ENCODE peak calls at places on chromosomes 13 and 19, in eight cellular contexts. Y is GM13977, S is vagina, X is body of pancreas, I is activated B cell treated with CpG ODN at 0.5 μM for 24 hours, V is astrocyte of the spinal cord, C is fibroblast of mammary gland, F is astrocyte. D is an unnamed sample.

GRCh38 chr13:30026093-30026492 is 175.7 kb upstream of the UBL3 start:
- DNase-seq in Y (no peak), I (no peak), F (peak; percentile 86), X (no peak), V (peak; percentile 83), C (peak; percentile 99), S (no peak), D (no peak)

GRCh38 chr19:48659768-48660167 is 13.0 kb downstream of the NTN5 start:
- DNase-seq in Y (peak; percentile 72), V (no peak), I (no peak), F (no peak), X (no peak), C (peak; percentile 20), S (no peak), D (peak; percentile 59)

GRCh38 chr13:32585625-32586021 is 629 bp upstream of the PDS5B start:
- DNase-seq in F (peak; percentile 49), X (peak; percentile 13), Y (no peak), S (no peak), C (no peak), V (no peak), I (peak; percentile 16), D (no peak)

GRCh38 chr13:32861304-32861703 is 154.9 kb upstream of the KL start:
- DNase-seq in F (no peak), C (no peak), X (no peak), V (no peak), S (no peak), Y (no peak), I (no peak), D (no peak)

GRCh38 chr19:55857149-55857548 is 20.8 kb downstream of the NLRP4 start:
- DNase-seq in I (no peak), F (no peak), S (no peak), Y (no peak), V (no peak), C (no peak), X (no peak), D (no peak)

GRCh38 chr13:27168086-27168485 is 3.5 kb downstream of the USP12 start:
- DNase-seq in F (no peak), V (no peak), C (no peak), X (peak; percentile 38), Y (no peak), S (no peak), I (no peak), D (no peak)

GRCh38 chr13:111116830-111117229 is 1.7 kb downstream of the ARHGEF7 start:
- DNase-seq in F (no peak), I (no peak), X (no peak), V (no peak), S (no peak), Y (no peak), C (peak; percentile 76), D (no peak)

GRCh38 chr13:48783181-48783630 is 129.5 kb downstream of the CYSLTR2 start:
- DNase-seq in S (no peak), V (peak; percentile 94), X (peak; percentile 54), F (peak; percentile 85), Y (no peak), I (no peak), C (peak; percentile 100), D (no peak)

GRCh38 chr19:47813995-47814328 is 7.8 kb upstream of the CRX start:
- DNase-seq in C (no peak), V (no peak), I (no peak), F (no peak), S (no peak), X (no peak), Y (no peak), D (no peak)

GRCh38 chr13:67231481-67231940 is 1.4 kb upstream of the PCDH9 start:
- DNase-seq in I (no peak), C (no peak), Y (no peak), X (no peak), F (peak; percentile 2), V (no peak), S (no peak), D (no peak)

GRCh38 chr19:14383898-14384669 is 2.8 kb downstream of the ADGRE5 start:
- DNase-seq in S (no peak), C (peak; percentile 57), Y (peak; percentile 71), X (no peak), I (peak; percentile 55), V (peak; percentile 34), F (peak; percentile 36), D (peak; percentile 76)

GRCh38 chr13:51769455-51770127 is 34.4 kb downstream of the DHRS12 start:
- DNase-seq in I (no peak), C (peak; percentile 52), X (peak; percentile 90), S (no peak), F (no peak), Y (no peak), V (no peak), D (no peak)

DNA sequence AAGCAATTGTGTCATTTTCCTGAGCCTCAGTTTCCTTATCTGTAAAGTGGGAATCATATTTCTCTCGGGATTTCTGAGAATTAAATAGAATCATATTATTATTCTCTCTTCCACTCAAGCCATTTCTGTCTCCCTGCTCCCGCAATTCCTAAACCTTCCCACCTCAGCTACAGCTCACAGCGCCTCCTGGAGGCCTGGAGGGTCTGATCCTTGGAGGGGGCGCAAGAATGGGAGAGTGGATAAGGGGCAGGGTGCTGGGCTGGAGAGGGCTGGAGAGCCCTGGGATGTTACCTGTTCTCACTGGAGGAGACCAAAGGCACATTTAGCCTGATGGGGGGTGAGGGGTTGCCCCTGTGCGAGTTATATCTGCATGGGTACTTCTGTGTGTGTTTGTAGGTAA is 31.1 kb upstream of the CYP2S1 start:
- DNase-seq in S (no peak), I (no peak), Y (no peak), F (no peak), V (no peak), X (no peak), C (no peak), D (no peak)
- TF ChIP-seq CTCF in S (no peak), I (no peak), Y (peak; percentile 27), F (no peak), V (peak; percentile 10), X (no peak), C (peak; percentile 7), D (no peak)

GRCh38 chr19:2207008-2207407 is 29.1 kb downstream of the PLEKHJ1 start:
- DNase-seq in X (no peak), V (no peak), C (no peak), I (no peak), Y (no peak), F (no peak), S (no peak), D (no peak)
- TF ChIP-seq CTCF in X (no peak), V (no peak), C (no peak), I (no peak), Y (no peak), F (no peak), S (no peak), D (no peak)

GRCh38 chr19:33217881-33218280 is 7.8 kb downstream of the SLC7A10 start:
- DNase-seq in X (no peak), Y (no peak), I (no peak), C (no peak), F (no peak), V (no peak), S (no peak), D (no peak)

GRCh38 chr19:33221641-33222040 is 4.0 kb downstream of the SLC7A10 start:
- DNase-seq in V (peak; percentile 14), S (no peak), C (peak; percentile 25), I (no peak), F (peak; percentile 20), Y (no peak), X (no peak), D (no peak)

GRCh38 chr19:33220115-33220514 is 5.5 kb downstream of the SLC7A10 start:
- DNase-seq in C (no peak), V (no peak), S (no peak), F (no peak), I (no peak), X (no peak), Y (no peak), D (no peak)

GRCh38 chr19:33220735-33221134 is 4.9 kb downstream of the SLC7A10 start:
- DNase-seq in C (no peak), I (no peak), X (no peak), V (no peak), Y (no peak), F (no peak), S (no peak), D (no peak)

GRCh38 chr19:33219261-33219812 is 6.3 kb downstream of the SLC7A10 start:
- DNase-seq in C (no peak), I (no peak), V (peak; percentile 76), X (no peak), S (no peak), Y (no peak), F (peak; percentile 81), D (no peak)
- TF ChIP-seq CTCF in C (peak; percentile 10), I (no peak), V (peak; percentile 54), X (no peak), S (no peak), Y (peak; percentile 29), F (peak; percentile 24), D (no peak)

GRCh38 chr19:6272411-6272791 is 7.4 kb downstream of the MLLT1 start:
- DNase-seq in I (no peak), Y (peak; percentile 10), F (no peak), C (peak; percentile 17), S (no peak), V (peak; percentile 29), X (no peak), D (no peak)
- TF ChIP-seq CTCF in I (no peak), Y (no peak), F (no peak), C (no peak), S (no peak), V (no peak), X (no peak), D (no peak)

GRCh38 chr13:44303681-44304432 is 69.8 kb upstream of the SERP2 start:
- DNase-seq in I (no peak), X (peak; percentile 62), S (peak; percentile 55), F (no peak), C (peak; percentile 33), Y (no peak), V (no peak), D (no peak)

GRCh38 chr13:44302233-44302632 is 71.4 kb upstream of the SERP2 start:
- DNase-seq in F (peak; percentile 86), X (no peak), C (peak; percentile 96), V (no peak), S (peak; percentile 19), I (no peak), Y (no peak), D (no peak)

GRCh38 chr13:44304433-44304725 is 69.2 kb upstream of the SERP2 start:
- DNase-seq in S (no peak), C (no peak), X (no peak), I (no peak), V (no peak), Y (no peak), F (no peak), D (no peak)

GRCh38 chr13:44301639-44302015 is 72.0 kb upstream of the SERP2 start:
- DNase-seq in S (peak; percentile 46), V (no peak), X (no peak), I (no peak), Y (no peak), F (no peak), C (no peak), D (no peak)

GRCh38 chr13:44302948-44303575 is 70.6 kb upstream of the SERP2 start:
- DNase-seq in V (no peak), I (no peak), X (no peak), Y (no peak), F (peak; percentile 87), C (peak; percentile 82), S (no peak), D (no peak)
- TF ChIP-seq CTCF in V (no peak), I (no peak), X (no peak), Y (no peak), F (no peak), C (no peak), S (no peak), D (no peak)

GRCh38 chr19:17391371-17392151 is 2.4 kb downstream of the CCDC194 start:
- DNase-seq in F (no peak), X (no peak), S (no peak), C (no peak), I (no peak), V (no peak), Y (no peak), D (peak; percentile 34)
- TF ChIP-seq CTCF in F (no peak), X (no peak), S (no peak), C (no peak), I (no peak), V (no peak), Y (no peak), D (no peak)

D was measured in GM13976.